ENCODE peak calls at places on chromosome 2, in eight cellular contexts. B is NCI-H524, J is MG63, Y is lower leg skin, H is HTR-8/SVneo, G is activated T-helper 1 cell treated with Interleukin-2 at 50 U/mL for 16 hours, M is MV-4-11, L is NCI-H1417. I is an unnamed sample.
A peak's percentile ranks its signal among the peaks of the same experiment; 100 is the strongest.

GRCh38 chr2:105828543-105828942 is 83.8 kb downstream of the NCK2 start:
- DNase-seq in M (peak; percentile 16), Y (no peak), L (no peak), H (no peak), J (no peak), G (no peak), B (no peak), I (no peak)

GRCh38 chr2:120461546-120462537 is 115.9 kb downstream of the INHBB start:
- DNase-seq in G (no peak), M (no peak), J (no peak), L (no peak), H (no peak), Y (no peak), B (no peak), I (peak; percentile 17)

GRCh38 chr2:74293191-74294065 is 49.8 kb downstream of the SLC4A5 start:
- DNase-seq in G (no peak), L (no peak), H (no peak), B (no peak), J (no peak), Y (no peak), M (no peak), I (no peak)

GRCh38 chr2:209661286-209661685 is 110.3 kb upstream of the UNC80 start:
- DNase-seq in L (peak; percentile 24), J (no peak), G (no peak), M (no peak), Y (no peak), H (no peak), B (peak; percentile 3), I (no peak)

GRCh38 chr2:239866350-239866749 is 158.8 kb downstream of the NDUFA10 start:
- DNase-seq in B (no peak), L (no peak), G (no peak), J (no peak), M (no peak), H (no peak), Y (no peak), I (no peak)

GRCh38 chr2:16656784-16657391 is 8.7 kb downstream of the CYRIA start:
- DNase-seq in M (peak; percentile 96), H (no peak), Y (no peak), J (peak; percentile 16), B (no peak), G (no peak), L (no peak), I (no peak)

GRCh38 chr2:227870710-227871374 is 589 bp upstream of the DAW1 start:
- DNase-seq in M (no peak), J (peak; percentile 58), H (peak; percentile 62), L (no peak), B (no peak), Y (no peak), G (no peak), I (peak; percentile 93)

GRCh38 chr2:134466141-134466540 is 212.3 kb downstream of the MGAT5 start:
- DNase-seq in G (no peak), H (no peak), J (no peak), Y (no peak), L (peak; percentile 35), B (peak; percentile 68), M (no peak), I (no peak)

GRCh38 chr2:64934530-64934929 is 54.7 kb upstream of the SLC1A4 start:
- DNase-seq in Y (no peak), J (no peak), H (no peak), L (peak; percentile 68), G (no peak), B (no peak), M (no peak), I (no peak)

GRCh38 chr2:170047331-170048065 is 130.4 kb upstream of the MYO3B start:
- DNase-seq in H (no peak), G (no peak), L (no peak), Y (no peak), J (no peak), B (no peak), M (no peak), I (no peak)

GRCh38 chr2:226707500-226707899 is 92.1 kb downstream of the IRS1 start:
- DNase-seq in B (no peak), H (no peak), J (no peak), Y (no peak), L (no peak), M (no peak), G (no peak), I (no peak)

GRCh38 chr2:190328748-190329147 is 9.1 kb upstream of the HIBCH start:
- DNase-seq in Y (no peak), M (no peak), H (no peak), J (no peak), B (no peak), L (no peak), G (no peak), I (no peak)

GRCh38 chr2:72378737-72379346 is 231.2 kb upstream of the CYP26B1 start:
- DNase-seq in B (no peak), Y (no peak), L (no peak), H (no peak), J (no peak), G (no peak), M (no peak), I (no peak)

GRCh38 chr2:48114256-48114655 is 208.0 kb upstream of the FBXO11 start:
- DNase-seq in Y (no peak), H (no peak), L (no peak), G (no peak), M (peak; percentile 68), B (no peak), J (peak; percentile 5), I (no peak)

GRCh38 chr2:136122654-136123053 is 4.7 kb upstream of the CXCR4 start:
- DNase-seq in H (no peak), G (no peak), B (no peak), L (no peak), M (peak; percentile 90), Y (no peak), J (no peak), I (no peak)

GRCh38 chr2:207239222-207239674 is 73.5 kb upstream of the KLF7 start:
- DNase-seq in B (no peak), Y (peak; percentile 90), G (no peak), J (peak; percentile 90), M (peak; percentile 97), H (peak; percentile 83), L (no peak), I (peak; percentile 90)

GRCh38 chr2:238857929-238858328 is 10.0 kb downstream of the TWIST2 start:
- DNase-seq in M (peak; percentile 96), J (no peak), Y (no peak), G (no peak), L (no peak), B (no peak), H (no peak), I (no peak)

GRCh38 chr2:20224716-20225293 is at the start of gene SDC1:
- DNase-seq in B (peak; percentile 50), L (peak; percentile 82), G (no peak), H (peak; percentile 83), M (no peak), Y (no peak), J (peak; percentile 72), I (peak; percentile 94)

GRCh38 chr2:67108231-67108630 is 288.9 kb upstream of the ETAA1 start:
- DNase-seq in G (no peak), B (peak; percentile 9), L (peak; percentile 21), J (no peak), Y (no peak), H (no peak), M (no peak), I (no peak)

GRCh38 chr2:12556762-12557161 is 160.0 kb upstream of the TRIB2 start:
- DNase-seq in Y (no peak), J (no peak), B (no peak), L (no peak), H (peak; percentile 31), M (peak; percentile 74), G (no peak), I (peak; percentile 78)

GRCh38 chr2:88187038-88187676 is 17.0 kb downstream of the THNSL2 start:
- DNase-seq in H (peak; percentile 73), M (peak; percentile 45), J (peak; percentile 28), Y (no peak), L (peak; percentile 53), G (no peak), B (peak; percentile 79), I (peak; percentile 94)

GRCh38 chr2:104434363-104434792 is 419.5 kb upstream of the POU3F3 start:
- DNase-seq in J (peak; percentile 0), G (no peak), Y (no peak), L (no peak), H (no peak), B (no peak), M (no peak), I (no peak)

GRCh38 chr2:239113164-239113563 is 265.3 kb downstream of the TWIST2 start:
- DNase-seq in J (no peak), G (no peak), B (no peak), H (no peak), L (no peak), M (no peak), Y (no peak), I (peak; percentile 80)

GRCh38 chr2:54207666-54208195 is 48.3 kb downstream of the TSPYL6 start:
- DNase-seq in Y (no peak), H (no peak), B (no peak), M (no peak), L (no peak), J (no peak), G (no peak), I (no peak)

GRCh38 chr2:39492095-39492590 is 55.1 kb upstream of the MAP4K3 start:
- DNase-seq in B (no peak), G (no peak), L (no peak), Y (no peak), M (peak; percentile 100), J (peak; percentile 17), H (peak; percentile 69), I (peak; percentile 89)

GRCh38 chr2:158967731-158968395 is 577 bp upstream of the TANC1 start:
- DNase-seq in L (no peak), J (peak; percentile 62), Y (no peak), M (no peak), G (no peak), B (peak; percentile 64), H (peak; percentile 25), I (peak; percentile 68)

GRCh38 chr2:24891201-24891600 is 28.8 kb downstream of the ADCY3 start:
- DNase-seq in B (no peak), H (no peak), M (no peak), J (no peak), L (no peak), Y (no peak), G (no peak), I (no peak)

GRCh38 chr2:212330263-212330662 is 208.3 kb downstream of the ERBB4 start:
- DNase-seq in J (peak; percentile 6), B (no peak), H (no peak), L (no peak), M (no peak), G (no peak), Y (no peak), I (no peak)

GRCh38 chr2:175309799-175310198 is 128.3 kb upstream of the ATP5MC3 start:
- DNase-seq in M (peak; percentile 36), G (no peak), J (peak; percentile 18), L (peak; percentile 0), Y (no peak), H (peak; percentile 11), B (peak; percentile 48), I (no peak)

GRCh38 chr2:120052597-120052996 is 39.7 kb downstream of the EPB41L5 start:
- DNase-seq in Y (no peak), H (peak; percentile 45), G (no peak), L (no peak), B (no peak), J (no peak), M (no peak), I (no peak)

GRCh38 chr2:97908208-97908676 is 87.5 kb downstream of the TMEM131 start:
- DNase-seq in J (no peak), H (no peak), B (no peak), Y (no peak), M (no peak), L (no peak), G (no peak), I (no peak)

GRCh38 chr2:7745369-7745768 is 828.2 kb downstream of the RNF144A start:
- DNase-seq in J (peak; percentile 63), Y (no peak), B (no peak), G (no peak), H (no peak), M (no peak), L (no peak), I (no peak)

GRCh38 chr2:27735263-27735904 is 36.1 kb upstream of the MRPL33 start:
- DNase-seq in B (peak; percentile 32), M (no peak), H (no peak), Y (peak; percentile 56), G (peak; percentile 27), L (no peak), J (peak; percentile 94), I (peak; percentile 95)

GRCh38 chr2:9799729-9800632 is 43.3 kb upstream of the TAF1B start:
- DNase-seq in M (peak; percentile 76), J (peak; percentile 84), Y (peak; percentile 80), G (peak; percentile 73), H (peak; percentile 93), B (peak; percentile 82), L (peak; percentile 88), I (peak; percentile 96)